ENCODE peak calls at places on chromosomes 6 and 20, in eight cellular contexts. S, G, E, X, Q, K, J and W are unnamed samples. For H3K4me1, the result is how much of the 10 kb centered on the place peaks cover.

GRCh38 chr20:3677733-3678132 is 4.1 kb downstream of the ADAM33 start:
- DNase-seq in Q (no peak), S (no peak), E (no peak), X (no peak), G (peak), J (no peak), K (no peak), W (peak)

GRCh38 chr20:1600736-1601135 is 19.1 kb downstream of the SIRPB1 start:
- DNase-seq in G (no peak), Q (no peak), E (no peak), K (no peak), X (no peak), J (no peak), S (no peak), W (no peak)

GRCh38 chr6:14910692-14911547 is 334.9 kb upstream of the JARID2 start:
- DNase-seq in K (peak), E (no peak), S (peak), J (no peak), X (no peak), G (peak), Q (no peak), W (no peak)

GRCh38 chr6:35487653-35488516 is 9.0 kb downstream of the TEAD3 start:
- DNase-seq in E (peak), Q (no peak), G (no peak), X (peak), S (no peak), K (no peak), J (no peak), W (no peak)

GRCh38 chr6:145332001-145332400 is 403.3 kb downstream of the EPM2A start:
- DNase-seq in K (no peak), Q (no peak), S (no peak), E (no peak), J (no peak), G (no peak), X (no peak), W (no peak)

GRCh38 chr20:58048096-58048702 is 180.3 kb downstream of the ANKRD60 start:
- DNase-seq in K (no peak), X (no peak), Q (peak), S (no peak), E (peak), G (no peak), J (peak), W (peak)

GRCh38 chr20:34179636-34180360 is 61.4 kb upstream of the ASIP start:
- DNase-seq in Q (peak), X (no peak), E (peak), S (no peak), G (no peak), K (no peak), J (peak), W (no peak)

GRCh38 chr6:56374841-56375369 is 127.5 kb upstream of the COL21A1 start:
- DNase-seq in K (peak), J (no peak), Q (no peak), S (no peak), G (peak), X (no peak), E (no peak), W (no peak)

GRCh38 chr6:3761989-3762270 is 10.4 kb upstream of the PXDC1 start:
- DNase-seq in E (no peak), X (no peak), S (no peak), Q (no peak), K (no peak), G (no peak), J (no peak), W (no peak)

GRCh38 chr20:14612389-14612788 is 275.0 kb upstream of the FLRT3 start:
- DNase-seq in Q (no peak), X (no peak), G (no peak), E (no peak), K (no peak), S (no peak), J (no peak), W (no peak)

GRCh38 chr6:92043782-92044181 is 1375.6 kb downstream of the EPHA7 start:
- DNase-seq in K (no peak), X (no peak), G (no peak), E (no peak), Q (no peak), S (no peak), J (no peak), W (no peak)

GRCh38 chr6:67640462-67640861 is 994.6 kb upstream of the ADGRB3 start:
- DNase-seq in G (no peak), K (no peak), S (no peak), X (no peak), J (no peak), E (no peak), Q (no peak), W (no peak)

GRCh38 chr20:4183361-4183760 is 168.0 kb upstream of the RNF24 start:
- DNase-seq in E (no peak), X (no peak), G (no peak), S (no peak), K (no peak), Q (no peak), J (no peak), W (no peak)

GRCh38 chr6:147141690-147142308 is 62.4 kb upstream of the STXBP5 start:
- DNase-seq in G (no peak), J (peak), K (no peak), S (no peak), E (no peak), Q (peak), X (no peak), W (no peak)

GRCh38 chr20:57498425-57499400 is 26.2 kb downstream of the CTCFL start:
- DNase-seq in E (no peak), X (no peak), S (no peak), K (no peak), G (no peak), J (no peak), Q (peak), W (peak)

GRCh38 chr6:65289491-65289890 is 417.5 kb downstream of the EYS start:
- DNase-seq in G (no peak), E (no peak), J (no peak), X (no peak), Q (no peak), K (no peak), S (no peak), W (no peak)

GRCh38 chr20:10504893-10505292 is 69.8 kb downstream of the SLX4IP start:
- DNase-seq in K (peak), J (no peak), E (peak), G (no peak), S (no peak), X (no peak), Q (no peak), W (no peak)

GRCh38 chr20:40802886-40803285 is 113.8 kb upstream of the MAFB start:
- DNase-seq in J (no peak), G (no peak), S (no peak), E (no peak), Q (no peak), X (no peak), K (no peak), W (no peak)

GRCh38 chr20:47677314-47678129 is 107.8 kb downstream of the SULF2 start:
- DNase-seq in Q (peak), X (no peak), G (no peak), J (peak), E (peak), K (no peak), S (no peak), W (peak)

GRCh38 chr6:150865043-150865405 is 478 bp upstream of the MTHFD1L start:
- DNase-seq in X (no peak), J (no peak), S (no peak), Q (no peak), E (no peak), G (no peak), K (no peak), W (no peak)

GRCh38 chr20:3980260-3981131 is 34.9 kb downstream of the RNF24 start:
- DNase-seq in S (no peak), J (peak), E (no peak), G (no peak), K (no peak), X (no peak), Q (peak), W (no peak)

GRCh38 chr6:166441641-166442078 is 58.9 kb upstream of the MPC1 start:
- DNase-seq in K (no peak), J (no peak), S (no peak), Q (no peak), G (no peak), E (no peak), X (no peak), W (no peak)

GRCh38 chr20:60787264-60787663 is 464.8 kb upstream of the CDH4 start:
- DNase-seq in K (no peak), E (no peak), S (no peak), Q (no peak), J (no peak), X (no peak), G (no peak), W (no peak)

GRCh38 chr6:141077355-141078333 is 1055.1 kb upstream of the GJE1 start:
- DNase-seq in X (no peak), J (no peak), E (no peak), G (no peak), S (no peak), Q (peak), K (no peak), W (no peak)

GRCh38 chr20:20450461-20451027 is 82.6 kb downstream of the INSM1 start:
- DNase-seq in J (no peak), Q (no peak), S (no peak), K (peak), G (peak), X (no peak), E (no peak), W (no peak)

GRCh38 chr20:10519361-10520048 is 84.4 kb downstream of the SLX4IP start:
- DNase-seq in E (no peak), K (no peak), J (no peak), X (no peak), S (peak), Q (no peak), G (no peak), W (no peak)

GRCh38 chr20:54015496-54015895 is 54.9 kb downstream of the BCAS1 start:
- DNase-seq in Q (no peak), X (no peak), E (no peak), K (no peak), G (no peak), S (no peak), J (no peak), W (no peak)

GRCh38 chr6:131122007-131122406 is 13.3 kb upstream of the AKAP7 start:
- DNase-seq in K (no peak), E (no peak), X (no peak), S (no peak), Q (no peak), G (no peak), J (no peak), W (no peak)

GRCh38 chr6:5081955-5082354 is 3.2 kb upstream of the PPP1R3G start:
- DNase-seq in X (no peak), E (no peak), J (no peak), S (no peak), Q (no peak), K (no peak), G (no peak), W (no peak)

GRCh38 chr6:154806804-154807203 is 73.6 kb downstream of the SCAF8 start:
- DNase-seq in G (no peak), J (no peak), Q (no peak), X (no peak), S (no peak), E (no peak), K (no peak), W (no peak)

GRCh38 chr6:2651966-2652365 is 98.8 kb downstream of the MYLK4 start:
- DNase-seq in K (no peak), Q (no peak), E (no peak), S (no peak), J (no peak), X (no peak), G (no peak), W (no peak)

GRCh38 chr6:3454206-3455016 is 2.4 kb downstream of the SLC22A23 start:
- DNase-seq in Q (no peak), K (no peak), G (no peak), E (no peak), X (no peak), J (no peak), S (no peak), W (no peak)

GRCh38 chr6:36786055-36786675 is 53.1 kb downstream of the CPNE5 start:
- DNase-seq in J (peak), G (no peak), S (no peak), X (no peak), E (no peak), K (no peak), Q (no peak), W (no peak)

GRCh38 chr6:33886673-33887144 is 82.9 kb upstream of the MLN start:
- DNase-seq in J (no peak), S (no peak), G (peak), X (no peak), E (peak), Q (no peak), K (peak), W (no peak)

GRCh38 chr6:99114769-99115406 is 167.1 kb upstream of the FBXL4 start:
- DNase-seq in E (no peak), Q (no peak), G (no peak), K (no peak), X (no peak), J (no peak), S (no peak), W (no peak)

GRCh38 chr6:3209114-3210023 is 18.1 kb downstream of the TUBB2B start:
- DNase-seq in S (peak), J (peak), Q (peak), K (peak), G (peak), E (no peak), X (no peak), W (peak)

GRCh38 chr6:35775031-35775430 is 1.4 kb upstream of the CLPSL2 start:
- DNase-seq in X (peak), J (no peak), E (no peak), K (no peak), G (no peak), S (no peak), Q (no peak), W (no peak)

GRCh38 chr20:51350941-51351631 is 191.4 kb downstream of the NFATC2 start:
- DNase-seq in J (no peak), S (no peak), G (no peak), E (peak), X (no peak), Q (no peak), K (no peak), W (no peak)

DNA sequence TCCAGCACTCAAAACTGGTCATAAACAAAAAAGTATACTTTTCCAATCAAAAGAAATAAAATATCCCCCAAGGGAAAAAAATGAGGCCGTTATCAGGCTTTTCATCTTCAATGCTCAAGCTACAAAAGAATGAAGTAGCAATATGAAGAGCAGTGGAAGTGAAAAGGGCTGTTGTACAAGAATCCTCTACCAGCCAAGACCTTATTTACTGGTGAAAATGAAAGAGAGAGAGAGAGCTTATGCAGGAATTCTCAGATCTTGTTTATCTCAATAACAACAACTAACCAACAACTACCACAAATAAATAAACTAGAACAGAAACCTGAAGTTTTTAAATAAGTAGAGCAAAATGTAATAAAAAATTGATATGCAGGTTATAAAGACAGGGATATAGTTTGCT is 400.6 kb downstream of the HDGFL1 start:
- DNase-seq in J (no peak), E (no peak), K (no peak), S (no peak), G (no peak), Q (no peak), X (no peak), W (no peak)
- TF ChIP-seq POLR2A in J (no peak), E (no peak), K (no peak), S (no peak), G (no peak), Q (no peak), X (no peak), W (no peak)

GRCh38 chr6:136958168-136958567 is 36.1 kb downstream of the SLC35D3 start:
- DNase-seq in G (no peak), S (no peak), Q (no peak), K (no peak), J (no peak), X (no peak), E (no peak), W (no peak)
- H3K4me1 ChIP-seq in G (under half), S (under half), Q (under half), K (under half), J (under half), X (under half), E (under half), W (under half)

GRCh38 chr6:43427406-43428111 is at the start of gene ABCC10:
- DNase-seq in X (peak), Q (peak), S (peak), G (peak), E (peak), K (peak), J (peak), W (peak)
- TF ChIP-seq CTCF in X (peak), Q (peak), S (peak), G (peak), E (peak), K (peak), J (peak), W (peak)

DNA sequence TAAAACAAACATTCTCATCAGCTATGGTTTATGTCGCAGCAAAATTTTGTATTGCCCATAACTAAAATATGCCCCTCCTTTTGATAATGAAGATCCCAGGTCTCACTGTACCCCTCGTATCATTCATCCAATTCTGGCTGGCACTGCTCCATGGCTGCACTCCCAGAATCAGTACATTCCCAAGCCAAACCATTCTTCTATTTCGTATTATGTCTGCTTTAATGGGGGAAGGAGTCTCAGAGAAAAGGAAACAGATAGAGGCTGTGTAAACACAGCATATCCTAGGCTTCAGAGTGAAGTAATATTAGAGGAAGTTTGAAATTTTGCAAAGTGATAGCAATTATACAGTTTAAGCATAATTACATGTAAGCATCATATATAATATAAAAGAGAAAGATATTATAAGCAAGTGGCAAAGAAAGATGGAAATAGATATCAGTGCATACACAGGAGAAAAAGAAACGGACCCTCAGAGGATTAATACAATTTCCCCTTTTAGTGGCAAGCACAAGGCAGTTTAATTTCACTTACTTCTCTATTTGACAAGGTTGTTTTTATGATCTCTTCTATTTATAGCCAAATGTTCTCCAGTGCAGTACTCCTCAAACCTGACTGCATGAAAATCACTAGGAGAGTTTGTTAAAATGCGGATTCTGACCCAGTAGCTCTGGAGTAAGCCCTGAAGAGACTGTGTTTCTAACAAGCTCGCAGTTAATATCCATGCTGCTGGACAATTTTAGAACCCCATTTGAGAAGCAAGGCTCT is 56.5 kb upstream of the TENT5A start:
- DNase-seq in X (no peak), E (no peak), S (no peak), J (no peak), Q (no peak), K (no peak), G (peak), W (no peak)
- TF ChIP-seq POLR2A in X (no peak), E (no peak), S (no peak), J (no peak), Q (no peak), K (no peak), G (no peak), W (no peak)

DNA sequence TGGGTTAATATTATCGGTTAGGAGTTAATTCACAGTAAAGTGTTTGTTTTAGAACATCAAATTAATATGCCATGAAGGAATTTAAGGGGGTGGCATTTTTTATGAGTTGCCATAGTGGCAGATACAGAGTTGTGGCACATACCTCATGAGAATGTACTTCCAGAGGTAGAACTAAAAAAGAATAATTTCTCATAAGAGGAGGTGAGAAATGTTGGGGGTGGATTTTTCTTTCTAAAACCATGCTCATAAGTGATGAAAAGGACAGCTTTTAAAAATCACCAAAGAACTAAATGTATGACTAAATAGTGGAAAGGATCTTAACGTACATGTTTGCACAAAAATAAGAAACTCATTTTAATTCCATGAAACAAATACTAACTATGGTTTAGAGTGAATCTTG is 58.7 kb downstream of the SHLD1 start:
- DNase-seq in J (no peak), K (no peak), E (no peak), S (no peak), Q (no peak), X (no peak), G (no peak), W (no peak)
- H3K4me1 ChIP-seq in J (under half), K (under half), E (under half), S (under half), Q (under half), X (under half), G (under half), W (under half)

GRCh38 chr6:170027111-170028043 is 263.5 kb downstream of the DLL1 start:
- DNase-seq in K (no peak), E (no peak), X (no peak), S (no peak), Q (no peak), J (no peak), G (no peak), W (no peak)
- TF ChIP-seq CTCF in K (no peak), E (no peak), X (no peak), S (no peak), Q (no peak), J (no peak), G (no peak), W (no peak)

GRCh38 chr6:39274903-39275302 is 39.3 kb downstream of the KCNK17 start:
- DNase-seq in X (no peak), S (no peak), E (no peak), J (no peak), K (no peak), G (no peak), Q (no peak), W (no peak)

GRCh38 chr6:39279539-39279938 is 34.7 kb downstream of the KCNK17 start:
- DNase-seq in G (no peak), S (no peak), X (no peak), K (no peak), E (no peak), Q (no peak), J (no peak), W (peak)

GRCh38 chr6:39281312-39281980 is 32.8 kb downstream of the KCNK17 start:
- DNase-seq in K (no peak), S (no peak), E (no peak), G (no peak), X (no peak), J (no peak), Q (no peak), W (no peak)

GRCh38 chr6:39276379-39276995 is 37.7 kb downstream of the KCNK17 start:
- DNase-seq in G (no peak), E (no peak), J (no peak), X (no peak), Q (no peak), S (no peak), K (no peak), W (no peak)

DNA sequence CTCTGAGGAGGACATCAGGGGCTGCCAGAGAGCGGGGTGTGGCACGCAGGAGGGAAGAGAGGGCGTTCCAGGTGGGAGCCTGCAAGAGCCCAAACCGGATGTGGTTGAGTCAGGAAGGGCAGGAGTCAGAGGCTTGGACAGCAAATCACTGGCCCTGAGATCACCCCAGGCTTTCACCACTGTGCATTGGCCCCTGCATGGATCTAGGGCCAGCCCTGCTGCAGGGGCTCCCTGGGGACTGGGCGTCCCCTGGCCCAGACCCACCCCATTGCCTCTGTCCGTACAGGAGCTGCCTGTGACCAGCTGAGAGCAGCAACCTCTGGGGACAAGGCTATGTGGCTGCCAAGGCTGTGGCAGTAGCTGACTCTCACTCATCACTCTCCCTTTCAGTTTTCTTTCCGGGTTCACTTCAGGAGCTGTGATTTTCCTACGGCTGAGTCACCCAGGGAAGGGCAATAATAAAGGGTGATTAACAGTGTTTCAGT is 33.9 kb downstream of the KCNK17 start:
- DNase-seq in X (no peak), E (no peak), J (no peak), G (no peak), K (peak), S (no peak), Q (peak), W (no peak)
- TF ChIP-seq POLR2A in X (no peak), E (no peak), J (no peak), G (no peak), K (no peak), S (no peak), Q (no peak), W (no peak)